ENCODE peak calls at places on chromosomes 11 and 22, in eight cellular contexts. W is GM13977; L is fibroblast of pulmonary artery; U is stimulated activated CD4-positive, alpha-beta T cell treated with anti-CD3 and anti-CD28 coated beads, Interleukin-4, amount 100 ng/mL, for 48 hours; D is AML-193; E is T-helper 2 cell; N is fibroblast of lung; C is RWPE1. M is an unnamed sample.

GRCh38 chr11:132242662-132243061 is 872.2 kb downstream of the NTM start:
- DNase-seq in W (no peak), L (no peak), U (no peak), D (no peak), E (no peak), N (no peak), C (no peak), M (no peak)

GRCh38 chr11:62149986-62150886 is 26.4 kb downstream of the INCENP start:
- DNase-seq in W (no peak), L (no peak), U (no peak), D (no peak), E (no peak), N (no peak), C (no peak), M (no peak)

GRCh38 chr11:8283510-8284272 is 20.0 kb upstream of the LMO1 start:
- DNase-seq in W (no peak), L (no peak), U (no peak), D (no peak), E (no peak), N (no peak), C (no peak), M (no peak)

GRCh38 chr22:27593378-27593777 is 208.2 kb downstream of the MN1 start:
- DNase-seq in W (no peak), L (no peak), U (no peak), D (no peak), E (no peak), N (no peak), C (no peak), M (no peak)

GRCh38 chr11:134266440-134266839 is 9.7 kb upstream of the GLB1L3 start:
- DNase-seq in W (no peak), L (no peak), U (no peak), D (no peak), E (no peak), N (no peak), C (no peak), M (no peak)

GRCh38 chr11:115944596-115944995 is 440.4 kb upstream of the CADM1 start:
- DNase-seq in W (no peak), L (no peak), U (no peak), D (no peak), E (no peak), N (no peak), C (no peak), M (no peak)

GRCh38 chr11:64858467-64859401 is 14.3 kb upstream of the CDC42BPG start:
- DNase-seq in W (no peak), L (no peak), U (no peak), D (no peak), E (no peak), N (no peak), C (no peak), M (no peak)

GRCh38 chr11:116613201-116613910 is 159.4 kb downstream of the BUD13 start:
- DNase-seq in W (no peak), L (no peak), U (no peak), D (no peak), E (no peak), N (no peak), C (no peak), M (no peak)

GRCh38 chr11:1197886-1198765 is 24.7 kb upstream of the MUC5B start:
- DNase-seq in W (no peak), L (no peak), U (no peak), D (no peak), E (no peak), N (no peak), C (no peak), M (no peak)

GRCh38 chr11:121344824-121345223 is 52.3 kb downstream of the SC5D start:
- DNase-seq in W (no peak), L (no peak), U (no peak), D (no peak), E (no peak), N (no peak), C (no peak), M (peak; percentile 49)

GRCh38 chr11:47414685-47415070 is 6.3 kb downstream of the SLC39A13 start:
- DNase-seq in W (no peak), L (no peak), U (no peak), D (no peak), E (no peak), N (no peak), C (no peak), M (no peak)

GRCh38 chr22:46484861-46485595 is 52.4 kb downstream of the CELSR1 start:
- DNase-seq in W (no peak), L (no peak), U (no peak), D (no peak), E (no peak), N (no peak), C (no peak), M (no peak)

GRCh38 chr11:92784313-92784712 is 185.1 kb upstream of the MTNR1B start:
- DNase-seq in W (no peak), L (no peak), U (no peak), D (no peak), E (no peak), N (no peak), C (no peak), M (no peak)

GRCh38 chr11:72932132-72932570 is 117.9 kb downstream of the ATG16L2 start:
- DNase-seq in W (no peak), L (peak; percentile 57), U (no peak), D (no peak), E (no peak), N (no peak), C (no peak), M (peak; percentile 6)

GRCh38 chr11:62646825-62647608 is 604 bp upstream of the GANAB start:
- DNase-seq in W (no peak), L (no peak), U (no peak), D (no peak), E (no peak), N (no peak), C (no peak), M (no peak)

GRCh38 chr11:7060828-7061227 is 28.0 kb upstream of the RBMXL2 start:
- DNase-seq in W (no peak), L (peak; percentile 52), U (no peak), D (no peak), E (no peak), N (peak; percentile 58), C (no peak), M (peak; percentile 5)

GRCh38 chr22:44369916-44370804 is 57.4 kb upstream of the SHISAL1 start:
- DNase-seq in W (no peak), L (no peak), U (no peak), D (no peak), E (no peak), N (no peak), C (no peak), M (no peak)

GRCh38 chr22:37681556-37682049 is 4.5 kb upstream of the NOL12 start:
- DNase-seq in W (peak; percentile 79), L (peak; percentile 81), U (peak; percentile 62), D (peak; percentile 72), E (peak; percentile 27), N (peak; percentile 80), C (peak; percentile 61), M (peak; percentile 88)

GRCh38 chr11:94638902-94639373 is 71.8 kb downstream of the PIWIL4 start:
- DNase-seq in W (no peak), L (peak; percentile 56), U (no peak), D (peak; percentile 74), E (no peak), N (peak; percentile 57), C (no peak), M (peak; percentile 41)

GRCh38 chr22:40323681-40324083 is 22.6 kb upstream of the ADSL start:
- DNase-seq in W (no peak), L (no peak), U (no peak), D (no peak), E (no peak), N (no peak), C (no peak), M (no peak)

GRCh38 chr11:124669193-124669592 is 4.3 kb downstream of the SIAE start:
- DNase-seq in W (peak; percentile 69), L (peak; percentile 73), U (no peak), D (peak; percentile 65), E (no peak), N (peak; percentile 60), C (peak; percentile 71), M (peak; percentile 58)

GRCh38 chr22:24953294-24954113 is 988 bp downstream of the KIAA1671 start:
- DNase-seq in W (no peak), L (no peak), U (no peak), D (no peak), E (no peak), N (no peak), C (no peak), M (no peak)

GRCh38 chr22:38238519-38239051 is 34.2 kb downstream of the TMEM184B start:
- DNase-seq in W (no peak), L (peak; percentile 63), U (no peak), D (no peak), E (no peak), N (peak; percentile 76), C (no peak), M (no peak)

GRCh38 chr11:120254788-120255518 is 15.0 kb downstream of the POU2F3 start:
- DNase-seq in W (peak; percentile 63), L (no peak), U (no peak), D (no peak), E (no peak), N (no peak), C (no peak), M (no peak)

GRCh38 chr11:35998651-35999050 is 54.8 kb downstream of the LDLRAD3 start:
- DNase-seq in W (no peak), L (no peak), U (no peak), D (no peak), E (no peak), N (no peak), C (no peak), M (no peak)

GRCh38 chr11:1237128-1237580 is 14.3 kb downstream of the MUC5B start:
- DNase-seq in W (no peak), L (no peak), U (no peak), D (no peak), E (no peak), N (no peak), C (no peak), M (no peak)

GRCh38 chr11:64650923-64651523 is 60.0 kb downstream of the SLC22A12 start:
- DNase-seq in W (peak; percentile 65), L (peak; percentile 34), U (no peak), D (peak; percentile 17), E (no peak), N (peak; percentile 8), C (peak; percentile 42), M (peak; percentile 25)

GRCh38 chr11:66902486-66903177 is 45.8 kb downstream of the LRFN4 start:
- DNase-seq in W (no peak), L (no peak), U (no peak), D (no peak), E (no peak), N (no peak), C (no peak), M (no peak)

GRCh38 chr11:29184939-29185890 is 831.6 kb downstream of the KCNA4 start:
- DNase-seq in W (no peak), L (peak; percentile 98), U (no peak), D (no peak), E (no peak), N (peak; percentile 80), C (no peak), M (peak; percentile 64)

GRCh38 chr11:130070109-130070828 is 575 bp downstream of the APLP2 start:
- DNase-seq in W (peak; percentile 74), L (peak; percentile 42), U (peak; percentile 30), D (no peak), E (peak; percentile 23), N (peak; percentile 44), C (peak; percentile 29), M (peak; percentile 34)

GRCh38 chr11:117663826-117664225 is 133.2 kb downstream of the DSCAML1 start:
- DNase-seq in W (no peak), L (no peak), U (no peak), D (no peak), E (no peak), N (no peak), C (no peak), M (no peak)

GRCh38 chr11:129090056-129090455 is 102.1 kb downstream of the ARHGAP32 start:
- DNase-seq in W (no peak), L (peak; percentile 68), U (no peak), D (no peak), E (no peak), N (no peak), C (no peak), M (no peak)

GRCh38 chr11:86358720-86359119 is 16.0 kb upstream of the CCDC81 start:
- DNase-seq in W (no peak), L (no peak), U (no peak), D (no peak), E (no peak), N (no peak), C (no peak), M (no peak)

GRCh38 chr11:62400760-62401159 is 18.1 kb upstream of the SCGB1A1 start:
- DNase-seq in W (no peak), L (peak; percentile 82), U (no peak), D (no peak), E (no peak), N (peak; percentile 90), C (no peak), M (no peak)